ENCODE peak calls at places on chromosomes 13 and 19, in six cellular contexts. One of them, this sample, is unnamed.

GRCh38 chr13:44396963-44397580 is 23.4 kb downstream of the SERP2 start:
- DNase-seq in NCI-H1092: no peak
- DNase-seq in GM20000: no peak
- DNase-seq in cardiac muscle cell: peak
- DNase-seq in SK-N-DZ: peak
- DNase-seq in NCI-H748 treated with DMSO at 0.1 percent for 48 hours: no peak
- DNase-seq in this sample: peak

GRCh38 chr13:46332772-46333171 is 54.3 kb downstream of the RUBCNL start:
- DNase-seq in NCI-H1092: no peak
- DNase-seq in GM20000: no peak
- DNase-seq in cardiac muscle cell: no peak
- DNase-seq in SK-N-DZ: no peak
- DNase-seq in NCI-H748 treated with DMSO at 0.1 percent for 48 hours: no peak
- DNase-seq in this sample: no peak

GRCh38 chr13:89458456-89458855 is 1787.3 kb downstream of the SLITRK5 start:
- DNase-seq in NCI-H1092: no peak
- DNase-seq in GM20000: no peak
- DNase-seq in cardiac muscle cell: no peak
- DNase-seq in SK-N-DZ: no peak
- DNase-seq in NCI-H748 treated with DMSO at 0.1 percent for 48 hours: no peak
- DNase-seq in this sample: no peak

GRCh38 chr13:34863360-34864135 is 78.5 kb upstream of the NBEA start:
- DNase-seq in NCI-H1092: no peak
- DNase-seq in GM20000: no peak
- DNase-seq in cardiac muscle cell: no peak
- DNase-seq in SK-N-DZ: no peak
- DNase-seq in NCI-H748 treated with DMSO at 0.1 percent for 48 hours: no peak
- DNase-seq in this sample: no peak

GRCh38 chr13:32585625-32586021 is 629 bp upstream of the PDS5B start:
- DNase-seq in NCI-H1092: no peak
- DNase-seq in GM20000: no peak
- DNase-seq in cardiac muscle cell: peak
- DNase-seq in SK-N-DZ: peak
- DNase-seq in NCI-H748 treated with DMSO at 0.1 percent for 48 hours: no peak
- DNase-seq in this sample: no peak

GRCh38 chr13:25249001-25249543 is 38.2 kb downstream of the MTMR6 start:
- DNase-seq in NCI-H1092: no peak
- DNase-seq in GM20000: peak
- DNase-seq in cardiac muscle cell: peak
- DNase-seq in SK-N-DZ: no peak
- DNase-seq in NCI-H748 treated with DMSO at 0.1 percent for 48 hours: no peak
- DNase-seq in this sample: no peak

GRCh38 chr19:4061178-4061682 is 5.5 kb downstream of the ZBTB7A start:
- DNase-seq in NCI-H1092: no peak
- DNase-seq in GM20000: no peak
- DNase-seq in cardiac muscle cell: no peak
- DNase-seq in SK-N-DZ: no peak
- DNase-seq in NCI-H748 treated with DMSO at 0.1 percent for 48 hours: no peak
- DNase-seq in this sample: no peak

GRCh38 chr19:52735734-52736133 is 890 bp upstream of the ZNF611 start:
- DNase-seq in NCI-H1092: no peak
- DNase-seq in GM20000: no peak
- DNase-seq in cardiac muscle cell: peak
- DNase-seq in SK-N-DZ: peak
- DNase-seq in NCI-H748 treated with DMSO at 0.1 percent for 48 hours: no peak
- DNase-seq in this sample: no peak

GRCh38 chr13:77896536-77896935 is 22.1 kb downstream of the EDNRB start:
- DNase-seq in NCI-H1092: no peak
- DNase-seq in GM20000: no peak
- DNase-seq in cardiac muscle cell: no peak
- DNase-seq in SK-N-DZ: no peak
- DNase-seq in NCI-H748 treated with DMSO at 0.1 percent for 48 hours: no peak
- DNase-seq in this sample: no peak

GRCh38 chr13:103694033-103694432 is 627.8 kb upstream of the SLC10A2 start:
- DNase-seq in NCI-H1092: no peak
- DNase-seq in GM20000: no peak
- DNase-seq in cardiac muscle cell: peak
- DNase-seq in SK-N-DZ: peak
- DNase-seq in NCI-H748 treated with DMSO at 0.1 percent for 48 hours: no peak
- DNase-seq in this sample: peak

GRCh38 chr19:14111486-14111885 is 6.1 kb downstream of the PRKACA start:
- DNase-seq in NCI-H1092: no peak
- DNase-seq in GM20000: no peak
- DNase-seq in cardiac muscle cell: no peak
- DNase-seq in SK-N-DZ: no peak
- DNase-seq in NCI-H748 treated with DMSO at 0.1 percent for 48 hours: no peak
- DNase-seq in this sample: no peak

This sample was measured in BE2C.